ENCODE peak calls at places on chromosomes 2 and 18, in six cellular contexts. One of them, this sample, is unnamed.

GRCh38 chr2:46066591-46066990 is 230.6 kb upstream of the EPAS1 start:
- DNase-seq in activated CD4-positive, alpha-beta T cell treated with anti-CD3 and anti-CD28 coated beads for 24 hours: no peak
- DNase-seq in NCI-H1105 treated with DMSO at 0.1 percent for 48 hours: no peak
- DNase-seq in RWPE1: no peak
- DNase-seq in fibroblast of pulmonary artery: no peak
- DNase-seq in heart left ventricle: no peak
- DNase-seq in this sample: no peak

GRCh38 chr18:58288922-58289797 is 245.1 kb downstream of the NEDD4L start:
- DNase-seq in activated CD4-positive, alpha-beta T cell treated with anti-CD3 and anti-CD28 coated beads for 24 hours: no peak
- DNase-seq in NCI-H1105 treated with DMSO at 0.1 percent for 48 hours: no peak
- DNase-seq in RWPE1: peak; percentile 34
- DNase-seq in fibroblast of pulmonary artery: peak; percentile 22
- DNase-seq in heart left ventricle: no peak
- DNase-seq in this sample: no peak

GRCh38 chr2:149715005-149715592 is 127.5 kb upstream of the MMADHC start:
- DNase-seq in activated CD4-positive, alpha-beta T cell treated with anti-CD3 and anti-CD28 coated beads for 24 hours: no peak
- DNase-seq in NCI-H1105 treated with DMSO at 0.1 percent for 48 hours: peak; percentile 29
- DNase-seq in RWPE1: peak; percentile 19
- DNase-seq in fibroblast of pulmonary artery: peak; percentile 78
- DNase-seq in heart left ventricle: no peak
- DNase-seq in this sample: no peak

GRCh38 chr2:234677758-234678538 is 181.1 kb upstream of the ARL4C start:
- DNase-seq in activated CD4-positive, alpha-beta T cell treated with anti-CD3 and anti-CD28 coated beads for 24 hours: no peak
- DNase-seq in NCI-H1105 treated with DMSO at 0.1 percent for 48 hours: no peak
- DNase-seq in RWPE1: peak; percentile 38
- DNase-seq in fibroblast of pulmonary artery: peak; percentile 37
- DNase-seq in heart left ventricle: no peak
- DNase-seq in this sample: no peak

GRCh38 chr2:174729797-174730529 is 34.3 kb downstream of the CHRNA1 start:
- DNase-seq in activated CD4-positive, alpha-beta T cell treated with anti-CD3 and anti-CD28 coated beads for 24 hours: no peak
- DNase-seq in NCI-H1105 treated with DMSO at 0.1 percent for 48 hours: no peak
- DNase-seq in RWPE1: peak; percentile 4
- DNase-seq in fibroblast of pulmonary artery: peak; percentile 12
- DNase-seq in heart left ventricle: no peak
- DNase-seq in this sample: no peak

GRCh38 chr18:63882333-63883141 is 5.0 kb upstream of the SERPINB2 start:
- DNase-seq in activated CD4-positive, alpha-beta T cell treated with anti-CD3 and anti-CD28 coated beads for 24 hours: no peak
- DNase-seq in NCI-H1105 treated with DMSO at 0.1 percent for 48 hours: no peak
- DNase-seq in RWPE1: peak; percentile 79
- DNase-seq in fibroblast of pulmonary artery: peak; percentile 91
- DNase-seq in heart left ventricle: no peak
- DNase-seq in this sample: no peak

GRCh38 chr18:68397241-68398035 is 317.5 kb downstream of the TMX3 start:
- DNase-seq in activated CD4-positive, alpha-beta T cell treated with anti-CD3 and anti-CD28 coated beads for 24 hours: no peak
- DNase-seq in NCI-H1105 treated with DMSO at 0.1 percent for 48 hours: no peak
- DNase-seq in RWPE1: peak; percentile 24
- DNase-seq in fibroblast of pulmonary artery: peak; percentile 61
- DNase-seq in heart left ventricle: no peak
- DNase-seq in this sample: no peak

GRCh38 chr2:128300151-128300550 is 18.5 kb downstream of the HS6ST1 start:
- DNase-seq in activated CD4-positive, alpha-beta T cell treated with anti-CD3 and anti-CD28 coated beads for 24 hours: no peak
- DNase-seq in NCI-H1105 treated with DMSO at 0.1 percent for 48 hours: no peak
- DNase-seq in RWPE1: no peak
- DNase-seq in fibroblast of pulmonary artery: no peak
- DNase-seq in heart left ventricle: no peak
- DNase-seq in this sample: no peak

GRCh38 chr2:207230261-207231105 is 64.7 kb upstream of the KLF7 start:
- DNase-seq in activated CD4-positive, alpha-beta T cell treated with anti-CD3 and anti-CD28 coated beads for 24 hours: no peak
- DNase-seq in NCI-H1105 treated with DMSO at 0.1 percent for 48 hours: no peak
- DNase-seq in RWPE1: peak; percentile 23
- DNase-seq in fibroblast of pulmonary artery: no peak
- DNase-seq in heart left ventricle: no peak
- DNase-seq in this sample: no peak

GRCh38 chr2:88959480-88960204 is 268.2 kb downstream of the RPIA start:
- DNase-seq in activated CD4-positive, alpha-beta T cell treated with anti-CD3 and anti-CD28 coated beads for 24 hours: no peak
- DNase-seq in NCI-H1105 treated with DMSO at 0.1 percent for 48 hours: no peak
- DNase-seq in RWPE1: peak; percentile 16
- DNase-seq in fibroblast of pulmonary artery: peak; percentile 4
- DNase-seq in heart left ventricle: no peak
- DNase-seq in this sample: no peak

GRCh38 chr18:48946329-48946835 is 4.4 kb downstream of the SMAD7 start:
- DNase-seq in activated CD4-positive, alpha-beta T cell treated with anti-CD3 and anti-CD28 coated beads for 24 hours: no peak
- DNase-seq in NCI-H1105 treated with DMSO at 0.1 percent for 48 hours: peak; percentile 87
- DNase-seq in RWPE1: no peak
- DNase-seq in fibroblast of pulmonary artery: peak; percentile 60
- DNase-seq in heart left ventricle: no peak
- DNase-seq in this sample: no peak

GRCh38 chr2:16320716-16321115 is 344.9 kb downstream of the CYRIA start:
- DNase-seq in activated CD4-positive, alpha-beta T cell treated with anti-CD3 and anti-CD28 coated beads for 24 hours: no peak
- DNase-seq in NCI-H1105 treated with DMSO at 0.1 percent for 48 hours: peak; percentile 72
- DNase-seq in RWPE1: no peak
- DNase-seq in fibroblast of pulmonary artery: no peak
- DNase-seq in heart left ventricle: no peak
- DNase-seq in this sample: no peak